ENCODE peak calls at places on chromosomes 16 and 17, in nine cellular contexts. G is uterus, T is body of pancreas, R is stomach, A is suprapubic skin, V is IMR-90, I is A549, C is right lobe of liver, E is thyroid gland. S is an unnamed sample.

GRCh38 chr17:13228225-13228624 is 210.4 kb upstream of the ELAC2 start:
- DNase-seq in R (no peak), I (no peak), T (no peak), V (no peak), C (no peak), A (no peak), E (no peak), G (no peak), S (no peak)

GRCh38 chr16:852451-853185 is 52.1 kb upstream of the GNG13 start:
- DNase-seq in I (no peak), E (no peak), V (no peak), G (no peak), C (no peak), R (no peak), T (no peak), A (no peak), S (no peak)

GRCh38 chr17:7850970-7851437 is 3.9 kb upstream of the TMEM88 start:
- DNase-seq in I (no peak), R (no peak), V (no peak), C (peak), T (peak), E (no peak), A (no peak), G (peak), S (no peak)

GRCh38 chr17:71995570-71995969 is 125.2 kb upstream of the SOX9 start:
- DNase-seq in R (no peak), G (no peak), E (no peak), I (no peak), A (no peak), V (peak), C (no peak), T (no peak), S (no peak)

GRCh38 chr16:1377406-1378010 is 25.8 kb downstream of the GNPTG start:
- DNase-seq in C (no peak), I (no peak), A (no peak), T (no peak), E (no peak), R (no peak), G (no peak), V (no peak), S (no peak)

GRCh38 chr17:81309140-81309858 is 14.2 kb upstream of the SLC38A10 start:
- DNase-seq in G (peak), V (peak), E (peak), R (peak), I (peak), C (peak), T (peak), A (peak), S (peak)

GRCh38 chr17:1399366-1399678 is 700 bp downstream of the YWHAE start:
- DNase-seq in T (no peak), C (no peak), A (peak), G (no peak), V (no peak), R (peak), I (no peak), E (no peak), S (peak)

GRCh38 chr16:81804134-81804610 is 25.1 kb downstream of the PLCG2 start:
- DNase-seq in G (no peak), T (no peak), V (no peak), C (no peak), R (no peak), A (no peak), I (no peak), E (no peak), S (no peak)

GRCh38 chr17:2867441-2868424 is 71.5 kb downstream of the RAP1GAP2 start:
- DNase-seq in G (no peak), V (peak), R (no peak), A (no peak), E (no peak), I (no peak), C (no peak), T (peak), S (no peak)

DNA sequence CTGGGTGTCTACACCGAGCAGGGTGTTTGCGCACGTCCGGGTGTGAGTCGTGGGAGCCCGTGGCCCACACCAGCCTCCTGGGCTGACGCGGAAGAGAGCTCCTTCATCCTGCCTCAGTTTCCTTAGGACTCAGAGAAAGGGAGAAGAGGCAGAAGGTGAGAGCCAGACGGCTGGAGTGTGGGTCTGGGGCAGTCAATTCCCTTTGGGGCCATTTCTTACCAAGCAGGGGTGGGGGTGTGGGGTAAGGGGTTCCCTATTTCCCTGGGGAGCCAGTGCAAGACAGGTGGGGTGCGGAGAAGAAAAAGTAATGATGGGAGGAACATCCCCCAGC is 831 bp downstream of the CA7 start:
- DNase-seq in I (no peak), R (no peak), E (no peak), A (no peak), C (no peak), V (no peak), G (no peak), T (no peak), S (no peak)
- TF ChIP-seq CTCF in I (no peak), R (no peak), E (no peak), A (no peak), C (no peak), V (no peak), G (no peak), T (no peak), S (no peak)

GRCh38 chr16:3101841-3102470 is 2.9 kb upstream of the ZSCAN10 start:
- DNase-seq in E (no peak), C (peak), R (no peak), G (no peak), I (no peak), T (no peak), A (no peak), V (no peak), S (no peak)

GRCh38 chr16:3101018-3101840 is 2.1 kb upstream of the ZSCAN10 start:
- DNase-seq in E (no peak), I (peak), A (no peak), R (no peak), V (no peak), C (peak), T (no peak), G (no peak), S (no peak)

GRCh38 chr16:3112058-3112880 is at the start of gene ZNF205:
- DNase-seq in R (peak), C (peak), V (peak), G (peak), I (peak), E (peak), T (peak), A (peak), S (peak)

GRCh38 chr16:3106205-3106928 is 6.0 kb upstream of the ZNF205 start:
- DNase-seq in E (peak), T (peak), A (peak), C (peak), G (peak), I (peak), R (peak), V (peak), S (peak)
- TF ChIP-seq POLR2A in E (peak), T (peak), A (no peak), C (peak), G (peak), I (peak), R (no peak), V (peak), S (no peak)

DNA sequence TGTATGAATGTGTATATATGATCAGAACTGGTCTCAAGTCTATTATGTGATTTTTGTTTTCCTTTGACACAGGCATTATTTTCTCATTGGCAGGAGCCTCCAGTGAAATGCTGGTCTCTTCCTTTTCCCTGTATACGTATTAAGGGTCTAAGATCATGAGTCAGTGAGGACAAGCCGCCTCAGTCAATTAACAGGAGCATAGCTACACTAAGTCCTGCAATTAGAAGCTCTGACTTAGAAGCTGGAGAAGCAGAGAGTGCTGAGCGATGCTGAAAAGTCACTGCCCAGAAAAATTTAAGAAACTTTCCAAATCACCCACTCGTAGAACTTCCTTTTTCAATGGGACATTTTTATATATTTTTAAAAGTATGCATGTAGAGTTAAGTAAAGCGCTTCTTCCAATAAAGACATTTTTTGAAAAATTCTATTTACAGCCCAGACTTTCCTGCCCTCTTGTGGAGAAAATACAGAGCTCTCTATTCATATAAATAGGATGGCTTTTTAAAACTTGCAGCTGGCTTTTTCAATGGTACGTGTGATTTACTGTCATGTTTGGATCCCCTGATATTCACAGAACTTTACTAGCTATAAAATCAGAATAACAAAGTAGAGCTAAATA is 70.1 kb upstream of the PSMD7 start:
- DNase-seq in A (no peak), C (no peak), G (no peak), R (no peak), V (peak), E (no peak), I (no peak), T (no peak), S (no peak)
- TF ChIP-seq CTCF in A (no peak), C (peak), G (peak), R (peak), V (peak), E (no peak), I (peak), T (peak), S (no peak)

GRCh38 chr16:70715113-70715711 is 29.4 kb upstream of the MTSS2 start:
- DNase-seq in C (peak), T (peak), V (peak), I (peak), E (peak), A (no peak), R (peak), G (peak), S (peak)
- TF ChIP-seq POLR2A in C (peak), T (peak), V (peak), I (no peak), E (peak), A (no peak), R (no peak), G (no peak), S (no peak)

DNA sequence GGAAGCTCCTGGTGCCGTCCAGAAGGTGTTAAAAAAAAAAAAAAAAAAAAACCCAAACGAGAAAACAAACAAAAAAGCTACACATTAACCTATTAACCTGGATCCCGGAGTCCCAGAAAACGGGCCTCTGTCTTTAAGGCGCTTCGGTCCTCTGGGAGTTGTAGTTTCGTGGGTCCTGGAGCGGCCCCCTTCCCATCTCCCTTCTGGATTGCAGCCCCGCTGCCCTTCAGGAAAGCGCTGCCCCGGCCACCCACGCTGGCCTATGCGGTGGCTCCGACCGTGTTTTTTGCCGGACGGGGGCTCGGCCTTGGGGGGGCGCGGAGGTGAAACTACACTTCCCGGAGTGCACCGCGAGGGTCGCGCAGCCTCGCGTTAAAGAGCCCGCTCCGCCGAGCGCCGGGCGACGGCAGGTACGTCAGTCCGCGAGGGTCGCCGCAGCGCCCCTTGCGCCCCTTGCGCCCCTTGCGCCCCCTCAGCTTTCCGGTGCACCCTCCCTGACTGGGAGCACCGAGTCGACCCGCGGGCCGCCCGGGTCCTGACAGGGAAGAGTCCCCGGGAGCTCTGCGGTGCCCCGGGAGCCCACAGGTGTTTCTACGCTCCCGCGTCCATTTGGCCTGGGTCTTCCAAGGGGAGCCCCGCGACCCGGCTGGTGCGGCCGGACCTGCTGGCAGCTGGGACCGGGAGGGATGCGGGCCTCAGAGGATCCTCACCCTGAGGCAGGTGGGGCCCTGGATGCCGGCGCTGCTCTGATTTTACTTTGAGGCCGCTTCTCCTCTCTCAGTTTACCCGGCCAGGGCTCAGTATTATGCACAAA is at the start of gene FCSK:
- DNase-seq in V (peak), I (peak), A (no peak), G (peak), T (peak), R (peak), E (peak), C (peak), S (no peak)
- TF ChIP-seq CTCF in V (no peak), I (peak), A (no peak), G (no peak), T (peak), R (no peak), E (no peak), C (no peak), S (no peak)

DNA sequence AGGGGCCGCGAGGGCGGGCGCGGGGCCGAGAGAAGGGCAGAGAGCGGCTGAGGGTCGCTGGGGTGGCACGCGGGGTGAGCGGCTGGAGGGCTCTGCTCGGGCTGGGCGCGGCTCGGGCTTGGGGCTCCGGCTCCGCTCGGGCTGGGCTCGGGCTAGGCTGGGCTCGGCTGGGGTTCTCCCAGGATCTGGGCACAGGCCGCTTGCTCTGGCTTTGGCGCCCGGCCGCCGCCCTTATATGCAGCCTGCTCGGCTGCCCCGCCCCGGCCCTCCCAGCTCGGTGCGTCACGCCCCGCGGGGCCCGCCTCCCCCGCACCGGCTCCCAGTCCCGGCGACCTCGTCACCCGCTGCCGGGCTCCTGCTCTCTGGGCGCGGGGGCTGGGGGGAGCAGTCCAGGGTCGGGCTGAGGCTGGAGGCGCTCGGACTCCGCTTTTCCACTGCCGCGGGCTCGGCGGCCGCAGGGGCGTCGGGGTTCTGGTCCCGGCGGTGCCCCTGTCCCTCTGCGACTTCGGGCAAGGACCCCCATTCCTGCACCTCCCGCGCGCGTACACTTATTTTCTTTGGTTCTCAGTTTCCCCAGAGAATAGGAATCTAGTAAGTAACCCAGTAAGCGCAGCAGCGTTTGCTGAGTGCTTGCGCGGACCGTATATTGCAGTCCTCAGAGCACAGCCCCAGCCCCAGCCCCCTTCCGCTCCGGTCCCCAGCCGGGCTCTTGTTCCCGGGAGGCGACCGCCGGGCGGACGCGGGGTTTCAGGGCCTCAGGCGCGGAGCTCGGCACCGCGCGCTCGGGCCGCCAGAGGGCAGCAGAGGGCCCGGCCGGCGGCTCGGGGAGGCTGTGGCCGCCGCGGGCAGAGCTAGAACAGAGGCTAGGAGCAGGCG is at the start of gene RASD1:
- DNase-seq in R (peak), C (peak), E (peak), V (peak), I (peak), T (peak), A (peak), G (peak), S (peak)
- TF ChIP-seq POLR2A in R (peak), C (peak), E (peak), V (peak), I (peak), T (peak), A (peak), G (peak), S (no peak)

GRCh38 chr17:65561394-65562205 is at the start of gene AXIN2:
- DNase-seq in T (peak), G (peak), E (peak), V (peak), I (peak), C (peak), A (peak), R (peak), S (peak)
- TF ChIP-seq CTCF in T (peak), G (peak), E (peak), V (no peak), I (no peak), C (no peak), A (no peak), R (no peak), S (no peak)